ENCODE peak calls at places on chromosomes 2 and 18, in seven cellular contexts. F, E, A, P, X, S and N are unnamed samples.

GRCh38 chr18:44997139-44997538 is 316.5 kb downstream of the SETBP1 start:
- DNase-seq in S (no peak), X (no peak), E (no peak), P (no peak), A (no peak), F (no peak), N (no peak)

GRCh38 chr2:29238497-29238896 is 123.3 kb downstream of the CLIP4 start:
- DNase-seq in S (no peak), E (peak), F (no peak), A (no peak), P (peak), X (peak), N (no peak)

GRCh38 chr2:119264781-119265692 is 41.4 kb downstream of the STEAP3 start:
- DNase-seq in A (peak), S (peak), P (peak), E (peak), X (peak), F (peak), N (no peak)

GRCh38 chr18:9838144-9838877 is 47.5 kb upstream of the TXNDC2 start:
- DNase-seq in F (no peak), P (peak), X (no peak), A (peak), E (no peak), S (no peak), N (no peak)

GRCh38 chr2:237483018-237483731 is 3.9 kb upstream of the MLPH start:
- DNase-seq in X (peak), S (peak), E (peak), P (peak), F (no peak), A (peak), N (no peak)

GRCh38 chr18:50849448-50849847 is 29.5 kb upstream of the ME2 start:
- DNase-seq in F (no peak), X (no peak), A (no peak), P (peak), S (no peak), E (no peak), N (no peak)

GRCh38 chr18:28086530-28087172 is 90.3 kb downstream of the CDH2 start:
- DNase-seq in P (peak), S (no peak), E (peak), F (no peak), A (no peak), X (peak), N (no peak)

GRCh38 chr2:70647873-70648481 is 94.4 kb upstream of the TGFA start:
- DNase-seq in A (peak), X (peak), S (peak), F (peak), E (peak), P (peak), N (peak)

GRCh38 chr2:121324601-121325000 is 39.6 kb upstream of the TFCP2L1 start:
- DNase-seq in E (no peak), P (no peak), F (no peak), X (no peak), S (peak), A (no peak), N (no peak)

GRCh38 chr2:129759186-129760010 is 220.1 kb upstream of the RAB6C start:
- DNase-seq in F (no peak), S (no peak), E (no peak), P (no peak), X (no peak), A (no peak), N (no peak)

GRCh38 chr18:44458777-44459176 is 221.9 kb upstream of the SETBP1 start:
- DNase-seq in A (no peak), P (peak), X (peak), F (no peak), E (peak), S (no peak), N (no peak)

GRCh38 chr18:38250981-38251380 is 685.4 kb upstream of the CELF4 start:
- DNase-seq in A (no peak), F (no peak), X (no peak), S (no peak), E (no peak), P (no peak), N (no peak)

GRCh38 chr2:157840568-157841156 is 35.5 kb downstream of the ACVR1 start:
- DNase-seq in A (peak), F (peak), E (no peak), P (peak), S (peak), X (no peak), N (no peak)

GRCh38 chr18:59264651-59265245 is 8.5 kb downstream of the RAX start:
- DNase-seq in P (no peak), F (no peak), E (no peak), A (no peak), X (no peak), S (no peak), N (no peak)

GRCh38 chr2:54558188-54558975 is 102.3 kb downstream of the SPTBN1 start:
- DNase-seq in S (peak), F (peak), A (peak), E (peak), P (peak), X (peak), N (peak)

GRCh38 chr18:845152-845819 is 33.2 kb upstream of the YES1 start:
- DNase-seq in A (no peak), F (no peak), P (peak), X (peak), S (no peak), E (no peak), N (no peak)

GRCh38 chr2:147297820-147298219 is 547.0 kb upstream of the ACVR2A start:
- DNase-seq in E (no peak), F (no peak), S (no peak), P (no peak), X (no peak), A (no peak), N (peak)

GRCh38 chr2:211802611-211803010 is 736.0 kb downstream of the ERBB4 start:
- DNase-seq in F (no peak), X (no peak), A (no peak), P (no peak), E (no peak), S (no peak), N (no peak)

GRCh38 chr2:20291106-20291564 is 59.5 kb downstream of the PUM2 start:
- DNase-seq in X (peak), E (peak), F (no peak), P (peak), A (peak), S (peak), N (no peak)

GRCh38 chr18:79373736-79374135 is 22.0 kb upstream of the NFATC1 start:
- DNase-seq in A (no peak), E (no peak), X (no peak), P (no peak), F (no peak), S (no peak), N (no peak)

GRCh38 chr18:40672590-40672989 is 1282.4 kb upstream of the PIK3C3 start:
- DNase-seq in A (no peak), X (no peak), E (no peak), S (no peak), P (no peak), F (no peak), N (no peak)

GRCh38 chr2:170707821-170708795 is 7.0 kb upstream of the SP5 start:
- DNase-seq in A (no peak), X (no peak), P (no peak), F (no peak), S (no peak), E (no peak), N (no peak)

GRCh38 chr2:37377187-37377532 is 32.7 kb downstream of the QPCT start:
- DNase-seq in E (peak), P (no peak), S (no peak), X (peak), F (no peak), A (no peak), N (peak)

GRCh38 chr2:3253913-3254437 is 123.6 kb downstream of the EIPR1 start:
- DNase-seq in X (no peak), E (no peak), A (no peak), F (no peak), P (no peak), S (no peak), N (no peak)

GRCh38 chr2:100959225-100959880 is 42.7 kb upstream of the RPL31 start:
- DNase-seq in P (no peak), A (no peak), S (peak), F (no peak), E (no peak), X (peak), N (no peak)

GRCh38 chr2:64866797-64867196 is 122.4 kb upstream of the SLC1A4 start:
- DNase-seq in F (peak), X (peak), E (peak), S (no peak), A (no peak), P (peak), N (no peak)

GRCh38 chr2:239690651-239691631 is 290.1 kb upstream of the HDAC4 start:
- DNase-seq in S (no peak), F (no peak), E (no peak), X (no peak), A (no peak), P (no peak), N (no peak)

GRCh38 chr18:78875268-78875997 is 104.2 kb upstream of the SALL3 start:
- DNase-seq in E (no peak), A (no peak), P (peak), X (no peak), S (no peak), F (no peak), N (no peak)

GRCh38 chr2:224162122-224162521 is 123.0 kb upstream of the SERPINE2 start:
- DNase-seq in F (no peak), X (peak), E (peak), S (no peak), A (no peak), P (peak), N (no peak)

GRCh38 chr2:102387763-102388546 is 32.4 kb downstream of the IL18R1 start:
- DNase-seq in F (no peak), E (no peak), S (no peak), P (no peak), A (no peak), X (no peak), N (peak)

GRCh38 chr2:6080837-6081541 is 388.8 kb downstream of the SOX11 start:
- DNase-seq in E (no peak), S (no peak), P (no peak), X (no peak), A (no peak), F (no peak), N (no peak)

GRCh38 chr18:39966275-39966674 is 1988.8 kb upstream of the PIK3C3 start:
- DNase-seq in P (peak), X (no peak), A (no peak), S (no peak), F (no peak), E (no peak), N (no peak)

GRCh38 chr2:197934926-197935274 is 130.5 kb downstream of the PLCL1 start:
- DNase-seq in F (no peak), E (no peak), S (no peak), A (no peak), X (no peak), P (no peak), N (no peak)
- H3K4me3 ChIP-seq in F (no peak), E (no peak), S (no peak), A (no peak), X (no peak), P (no peak), N (no peak)

GRCh38 chr2:50480507-50480906 is 551.4 kb downstream of the NRXN1 start:
- DNase-seq in F (no peak), S (no peak), A (no peak), X (no peak), E (no peak), P (no peak), N (no peak)

DNA sequence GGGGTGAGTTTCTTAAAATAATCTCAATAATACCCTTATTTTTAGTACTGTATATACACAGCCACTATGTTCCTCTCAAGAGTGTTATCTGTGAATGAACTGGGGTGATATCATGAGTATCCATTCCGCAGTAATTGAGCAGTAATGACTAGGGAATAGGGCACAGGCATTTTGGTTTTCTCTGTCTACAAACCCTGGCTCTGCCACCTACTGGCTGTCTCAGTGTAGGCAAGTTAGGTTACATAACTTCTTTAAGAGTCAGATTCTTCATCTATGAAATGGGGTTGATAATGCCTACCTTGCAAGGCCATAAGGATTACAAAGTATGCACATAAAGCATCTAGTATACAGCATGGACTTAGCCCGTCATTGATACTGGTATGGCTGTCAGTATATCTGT is 555.8 kb downstream of the NRXN1 start:
- DNase-seq in A (no peak), S (no peak), P (no peak), X (no peak), F (no peak), E (peak), N (no peak)
- TF ChIP-seq CTCF in A (no peak), S (no peak), P (peak), X (no peak), F (no peak), E (peak), N (peak)

GRCh38 chr2:150482667-150483260 is 4.7 kb downstream of the RND3 start:
- DNase-seq in A (no peak), E (no peak), P (no peak), X (no peak), S (no peak), F (no peak), N (no peak)

GRCh38 chr2:150484006-150484405 is 3.5 kb downstream of the RND3 start:
- DNase-seq in E (peak), F (no peak), A (no peak), P (no peak), X (no peak), S (no peak), N (no peak)

GRCh38 chr2:150484461-150484931 is 3.0 kb downstream of the RND3 start:
- DNase-seq in X (no peak), E (peak), F (no peak), P (peak), S (no peak), A (no peak), N (no peak)

GRCh38 chr2:150482111-150482510 is 5.4 kb downstream of the RND3 start:
- DNase-seq in X (no peak), E (no peak), S (no peak), F (no peak), A (no peak), P (peak), N (no peak)

DNA sequence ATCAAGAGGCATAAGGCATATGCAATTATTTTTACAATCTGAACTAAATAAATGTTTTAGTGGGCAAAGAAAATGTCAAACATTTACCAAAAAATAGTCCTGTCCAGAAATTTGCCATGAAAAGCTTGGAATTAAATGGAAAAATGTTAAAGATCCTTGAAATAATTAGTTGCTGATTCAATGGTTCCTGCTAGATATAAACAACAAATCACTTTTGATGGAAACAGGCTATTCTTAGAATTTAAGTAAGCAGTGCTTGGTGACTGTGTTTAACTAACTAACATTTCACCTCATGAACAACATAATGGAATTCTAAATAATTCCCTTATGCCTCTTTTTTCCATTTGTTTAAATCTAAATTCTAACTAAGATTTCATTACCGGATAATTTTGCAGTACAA is 3.9 kb downstream of the RND3 start:
- DNase-seq in F (no peak), S (no peak), E (no peak), X (no peak), P (no peak), A (no peak), N (no peak)
- H3K4me3 ChIP-seq in F (no peak), S (no peak), E (peak), X (peak), P (no peak), A (no peak), N (no peak)

DNA sequence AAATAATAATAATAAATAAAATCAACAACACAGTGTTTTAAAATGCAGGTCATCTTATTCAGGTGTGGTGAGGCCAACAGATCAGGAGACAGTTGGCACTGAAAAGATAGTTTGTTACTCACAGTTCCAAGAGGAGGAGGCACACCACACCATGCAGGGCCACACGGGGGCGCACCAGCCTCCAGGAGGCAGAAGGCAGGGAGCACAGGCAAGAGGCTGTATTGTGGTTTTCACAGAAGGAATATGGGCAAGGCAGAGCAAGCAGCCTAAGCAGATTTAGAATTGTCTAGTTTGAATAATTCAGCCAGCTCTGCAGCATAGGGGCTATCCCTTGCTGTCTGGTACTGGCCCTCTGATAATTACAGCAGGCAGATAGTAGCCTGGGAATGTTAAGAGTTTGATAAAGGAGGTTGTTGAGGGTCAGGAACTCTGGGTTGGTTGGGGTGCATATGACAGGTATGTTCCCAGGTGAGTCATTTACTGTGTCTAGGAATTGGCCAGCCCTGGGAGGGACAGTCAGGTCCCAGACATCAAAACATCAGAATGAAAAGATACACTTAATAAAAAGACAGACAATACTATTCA is 31.3 kb downstream of the KIAA2012 start:
- DNase-seq in S (peak), X (peak), A (peak), F (no peak), E (peak), P (peak), N (peak)
- TF ChIP-seq CTCF in S (no peak), X (peak), A (peak), F (peak), E (peak), P (peak), N (peak)

GRCh38 chr2:84838434-84839145 is 42.3 kb downstream of the TRABD2A start:
- DNase-seq in E (no peak), F (no peak), X (peak), A (no peak), P (peak), S (no peak), N (no peak)

GRCh38 chr2:84839851-84840250 is 41.0 kb downstream of the TRABD2A start:
- DNase-seq in A (no peak), P (no peak), X (no peak), F (no peak), E (no peak), S (no peak), N (no peak)

GRCh38 chr2:84844141-84844540 is 36.7 kb downstream of the TRABD2A start:
- DNase-seq in F (no peak), A (no peak), P (no peak), X (no peak), E (peak), S (no peak), N (no peak)

GRCh38 chr2:84840306-84840705 is 40.6 kb downstream of the TRABD2A start:
- DNase-seq in A (no peak), E (no peak), S (no peak), F (no peak), X (no peak), P (no peak), N (no peak)

GRCh38 chr2:84841577-84841976 is 39.3 kb downstream of the TRABD2A start:
- DNase-seq in P (no peak), F (no peak), S (no peak), E (no peak), X (no peak), A (no peak), N (no peak)
- H3K4me3 ChIP-seq in P (no peak), F (no peak), S (no peak), E (no peak), X (no peak), A (no peak), N (no peak)

DNA sequence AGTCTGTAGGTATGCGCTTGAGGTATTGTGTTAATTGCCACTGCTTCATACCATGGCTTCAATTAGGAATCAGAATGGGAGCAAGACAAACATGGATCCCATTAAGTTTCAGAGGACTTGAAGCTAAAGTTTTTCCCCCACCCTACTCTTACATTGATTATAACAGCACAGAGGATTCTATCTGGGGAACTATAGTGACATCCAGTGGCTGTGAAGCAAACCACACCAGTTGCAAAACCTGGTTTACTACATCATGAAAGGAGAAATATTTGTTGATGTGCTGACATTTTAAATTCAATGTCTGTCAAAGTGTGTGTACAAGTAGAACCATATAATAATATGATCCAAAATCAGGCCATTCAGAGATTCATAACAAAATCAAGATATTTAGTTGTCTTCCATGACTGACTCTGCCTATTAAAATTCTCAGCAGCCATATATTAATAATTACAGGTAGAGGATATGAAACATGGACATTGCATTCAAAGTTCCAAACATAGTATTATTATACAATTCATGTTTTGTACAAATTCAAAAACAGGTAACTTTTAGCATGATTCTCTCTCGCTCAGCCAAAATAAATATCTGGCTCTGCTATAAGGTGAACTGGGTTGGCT is 82.9 kb downstream of the GRB14 start:
- DNase-seq in S (no peak), X (peak), P (peak), E (peak), F (no peak), A (no peak), N (no peak)
- TF ChIP-seq CTCF in S (peak), X (peak), P (peak), E (peak), F (peak), A (peak), N (peak)